ENCODE peak calls at places on chromosomes 13 and 19, in six cellular contexts. T is A172, W is AG04449, J is COLO829, M is AG09319, R is gastrocnemius medialis. G is an unnamed sample.

GRCh38 chr13:74206061-74206561 is 71.9 kb upstream of the KLF12 start:
- DNase-seq in R (no peak), T (peak), M (peak), W (peak), J (peak), G (no peak)

GRCh38 chr13:62250501-62251175 is 835.0 kb upstream of the PCDH20 start:
- DNase-seq in R (no peak), M (no peak), J (no peak), T (no peak), W (no peak), G (no peak)

GRCh38 chr13:98273824-98274786 is 97.0 kb upstream of the RNF113B start:
- DNase-seq in J (peak), T (no peak), W (no peak), M (no peak), R (no peak), G (no peak)

GRCh38 chr13:20828540-20829364 is 55.0 kb upstream of the EEF1AKMT1 start:
- DNase-seq in J (no peak), M (peak), R (no peak), W (no peak), T (peak), G (peak)

GRCh38 chr19:47093254-47093653 is 20.3 kb downstream of the ZC3H4 start:
- DNase-seq in M (no peak), T (no peak), W (no peak), R (no peak), J (no peak), G (no peak)

GRCh38 chr13:73698859-73699258 is 435.3 kb downstream of the KLF12 start:
- DNase-seq in T (no peak), R (no peak), W (no peak), M (no peak), J (no peak), G (no peak)

GRCh38 chr19:7506385-7507328 is 9.2 kb upstream of the ZNF358 start:
- DNase-seq in R (peak), W (no peak), M (peak), J (peak), T (peak), G (peak)

GRCh38 chr19:51107406-51108065 is 673 bp downstream of the CTU1 start:
- DNase-seq in M (no peak), T (no peak), J (no peak), W (no peak), R (no peak), G (peak)

GRCh38 chr13:32587014-32587773 is 942 bp downstream of the PDS5B start:
- DNase-seq in W (no peak), T (peak), R (peak), J (no peak), M (peak), G (peak)

GRCh38 chr19:14203258-14203657 is 2.7 kb downstream of the ADGRL1 start:
- DNase-seq in J (no peak), M (no peak), R (no peak), W (no peak), T (no peak), G (no peak)

GRCh38 chr19:574658-575526 is 2.5 kb downstream of the BSG start:
- DNase-seq in J (no peak), R (peak), T (peak), M (no peak), W (no peak), G (peak)

GRCh38 chr13:35157143-35157755 is 215.2 kb downstream of the NBEA start:
- DNase-seq in J (peak), R (no peak), T (peak), M (no peak), W (no peak), G (peak)

GRCh38 chr13:65497265-65497664 is 1732.9 kb downstream of the PCDH9 start:
- DNase-seq in J (peak), W (peak), M (no peak), R (no peak), T (peak), G (no peak)